ENCODE peak calls at places on chromosome 2, in seven cellular contexts. G is hepatocyte, Y is foreskin fibroblast, C is OCI-LY7, J is mesothelial cell of epicardium, H is GM06990, T is Peyer's patch. X is an unnamed sample.

GRCh38 chr2:226354434-226354833 is 445.2 kb downstream of the IRS1 start:
- DNase-seq in G (peak), Y (peak), C (no peak), J (no peak), H (no peak), T (no peak), X (no peak)

GRCh38 chr2:43329637-43330036 is 103.2 kb upstream of the ZFP36L2 start:
- DNase-seq in G (no peak), Y (no peak), C (no peak), J (no peak), H (no peak), T (no peak), X (no peak)

GRCh38 chr2:5691659-5692529 is at the start of gene SOX11:
- DNase-seq in G (peak), Y (peak), C (peak), J (peak), H (no peak), T (no peak), X (no peak)

GRCh38 chr2:189466656-189467055 is 25.4 kb downstream of the WDR75 start:
- DNase-seq in G (peak), Y (no peak), C (peak), J (no peak), H (no peak), T (no peak), X (no peak)

GRCh38 chr2:127455566-127456493 is 37.6 kb downstream of the PROC start:
- DNase-seq in G (peak), Y (no peak), C (no peak), J (no peak), H (no peak), T (no peak), X (no peak)

GRCh38 chr2:75202359-75202758 is 3.0 kb upstream of the TACR1 start:
- DNase-seq in G (no peak), Y (no peak), C (no peak), J (no peak), H (no peak), T (no peak), X (no peak)

GRCh38 chr2:12192762-12193161 is 446.3 kb downstream of the LPIN1 start:
- DNase-seq in G (no peak), Y (no peak), C (no peak), J (no peak), H (no peak), T (no peak), X (no peak)

GRCh38 chr2:203225423-203226039 is 13.3 kb upstream of the CYP20A1 start:
- DNase-seq in G (peak), Y (peak), C (peak), J (no peak), H (no peak), T (no peak), X (no peak)

GRCh38 chr2:96207778-96208143 is 866 bp downstream of the STARD7 start:
- DNase-seq in G (no peak), Y (no peak), C (peak), J (no peak), H (no peak), T (no peak), X (peak)

GRCh38 chr2:14752294-14752693 is 119.8 kb downstream of the LRATD1 start:
- DNase-seq in G (no peak), Y (no peak), C (no peak), J (no peak), H (no peak), T (no peak), X (no peak)

DNA sequence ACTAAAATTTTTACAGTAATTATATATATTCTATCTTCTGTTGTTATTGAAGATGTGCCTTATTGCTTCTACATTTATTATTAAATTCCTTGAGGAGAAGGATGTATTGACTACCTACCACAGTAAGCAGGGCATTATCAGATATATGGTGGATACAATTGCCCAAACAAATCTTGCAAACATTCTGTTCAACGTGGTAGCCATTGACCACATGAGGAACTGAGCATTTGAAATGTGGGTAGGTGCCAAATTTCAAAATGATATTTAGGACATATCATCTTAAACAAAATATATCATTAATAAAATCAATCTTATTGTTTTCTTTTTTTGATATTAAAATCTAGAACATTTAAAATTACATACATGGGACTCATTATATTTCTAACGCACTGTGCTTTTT is 11.1 kb downstream of the SCN3A start:
- DNase-seq in G (no peak), Y (no peak), C (peak), J (no peak), H (no peak), T (no peak), X (no peak)
- TF ChIP-seq CTCF in G (no peak), Y (no peak), C (no peak), J (no peak), H (no peak), T (no peak), X (no peak)

GRCh38 chr2:113175101-113175628 is 1.4 kb downstream of the PSD4 start:
- DNase-seq in G (no peak), Y (no peak), C (peak), J (no peak), H (peak), T (peak), X (peak)
- TF ChIP-seq CTCF in G (no peak), Y (no peak), C (no peak), J (no peak), H (no peak), T (no peak), X (no peak)

GRCh38 chr2:162343824-162344616 is at the start of gene GCA:
- DNase-seq in G (peak), Y (peak), C (peak), J (peak), H (peak), T (peak), X (peak)
- TF ChIP-seq CTCF in G (no peak), Y (no peak), C (no peak), J (no peak), H (no peak), T (no peak), X (no peak)

GRCh38 chr2:6828299-6828584 is 37.5 kb downstream of the CMPK2 start:
- DNase-seq in G (peak), Y (peak), C (peak), J (no peak), H (no peak), T (no peak), X (no peak)
- TF ChIP-seq CTCF in G (peak), Y (peak), C (peak), J (peak), H (peak), T (peak), X (peak)

DNA sequence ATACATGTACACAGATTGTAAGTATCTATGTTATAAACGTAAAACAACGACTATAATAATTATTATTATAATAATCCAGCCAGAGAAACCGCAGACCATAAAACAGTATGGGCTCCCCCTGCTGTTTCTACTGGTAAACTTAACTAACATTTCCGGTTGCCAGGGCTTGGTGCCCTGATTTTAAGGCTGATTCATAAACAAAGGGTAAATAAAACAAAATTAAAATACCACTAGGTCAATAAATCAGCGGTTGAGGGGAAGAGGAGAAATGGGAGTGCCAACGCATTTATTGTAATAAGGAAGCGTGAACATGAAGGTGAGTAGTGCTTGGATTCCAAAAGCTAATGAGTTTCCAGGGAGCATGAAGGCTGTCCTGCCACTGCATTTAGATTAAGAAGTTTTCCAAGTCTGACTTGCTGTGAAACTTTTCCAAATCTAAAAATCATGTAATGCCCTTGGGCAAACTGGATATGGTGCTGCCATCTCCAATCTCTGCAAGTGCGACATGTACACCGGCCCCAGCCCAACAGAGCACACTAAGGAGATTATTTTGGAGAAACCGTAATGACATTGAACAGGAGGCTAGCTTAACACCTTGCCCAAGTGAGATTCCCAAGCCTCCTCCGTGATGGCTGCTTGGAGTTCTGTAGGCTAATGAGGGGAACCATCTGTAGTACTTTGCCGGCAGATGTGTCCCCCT is 50.7 kb upstream of the HNRNPA3 start:
- DNase-seq in G (peak), Y (peak), C (peak), J (no peak), H (no peak), T (no peak), X (no peak)
- TF ChIP-seq CTCF in G (peak), Y (peak), C (peak), J (peak), H (peak), T (peak), X (peak)

DNA sequence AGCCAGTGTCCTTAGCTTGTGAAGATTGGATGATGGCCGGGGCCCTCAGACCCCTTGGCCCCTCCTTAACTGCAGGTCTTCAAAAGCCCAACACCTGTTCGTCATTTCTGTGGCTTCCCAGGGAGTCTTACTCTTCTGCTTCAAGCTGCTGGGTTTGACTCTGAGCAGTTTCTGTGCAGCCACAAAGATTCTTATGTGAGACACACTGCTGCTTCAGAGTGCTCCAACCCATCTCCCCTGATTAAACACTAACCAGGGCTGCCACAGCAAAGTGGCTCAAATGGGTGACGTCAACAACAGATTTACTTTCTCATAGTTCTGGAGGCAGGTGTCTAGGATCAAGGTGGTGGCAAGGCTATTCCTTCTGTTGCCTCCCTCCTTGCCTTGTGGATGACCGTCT is 40.8 kb downstream of the TSN start:
- DNase-seq in G (no peak), Y (no peak), C (no peak), J (no peak), H (no peak), T (no peak), X (no peak)
- TF ChIP-seq CTCF in G (no peak), Y (no peak), C (no peak), J (no peak), H (no peak), T (no peak), X (no peak)

GRCh38 chr2:38539086-38539485 is 63.6 kb downstream of the HNRNPLL start:
- DNase-seq in G (no peak), Y (no peak), C (no peak), J (no peak), H (no peak), T (no peak), X (no peak)
- TF ChIP-seq CTCF in G (no peak), Y (no peak), C (peak), J (no peak), H (peak), T (no peak), X (no peak)

GRCh38 chr2:28668106-28668814 is 83.4 kb upstream of the PPP1CB start:
- DNase-seq in G (no peak), Y (no peak), C (no peak), J (no peak), H (no peak), T (no peak), X (no peak)

GRCh38 chr2:28665041-28665704 is 86.5 kb upstream of the PPP1CB start:
- DNase-seq in G (peak), Y (peak), C (no peak), J (no peak), H (no peak), T (no peak), X (no peak)

GRCh38 chr2:28670882-28671281 is 80.7 kb upstream of the PPP1CB start:
- DNase-seq in G (no peak), Y (no peak), C (no peak), J (no peak), H (no peak), T (no peak), X (no peak)

GRCh38 chr2:28666496-28667184 is 85.0 kb upstream of the PPP1CB start:
- DNase-seq in G (no peak), Y (peak), C (no peak), J (no peak), H (no peak), T (no peak), X (no peak)

DNA sequence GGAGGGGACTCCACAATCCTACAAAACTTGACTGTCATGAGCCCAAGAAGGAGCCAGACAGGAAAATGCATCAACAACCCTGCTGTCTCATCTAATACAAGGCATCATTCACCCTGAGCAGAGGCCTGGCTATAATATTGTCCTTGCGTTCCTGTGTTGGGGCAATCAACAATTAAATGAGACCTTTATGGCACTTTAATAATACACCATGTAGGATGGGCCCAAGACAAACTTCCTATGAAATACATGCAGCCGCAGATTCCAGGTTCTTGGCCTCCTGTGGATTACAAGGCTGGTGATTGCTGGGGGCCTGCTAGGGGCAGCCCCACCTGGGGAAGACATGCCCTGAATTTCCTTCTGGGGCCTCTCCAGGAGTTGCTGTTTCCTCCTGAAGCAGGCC is 82.8 kb upstream of the PPP1CB start:
- DNase-seq in G (no peak), Y (no peak), C (no peak), J (no peak), H (no peak), T (no peak), X (no peak)
- TF ChIP-seq CTCF in G (no peak), Y (no peak), C (no peak), J (no peak), H (no peak), T (no peak), X (no peak)

X was measured in GM10248.